ENCODE peak calls at places on chromosome 12, in nine cellular contexts. One of them, this sample, is unnamed.

GRCh38 chr12:116299064-116299463 is 21.6 kb upstream of the MED13L start:
- DNase-seq in breast epithelium: no peak
- DNase-seq in GM19239: no peak
- DNase-seq in left cardiac atrium: no peak
- DNase-seq in T-cell: no peak
- DNase-seq in CD8-positive, alpha-beta T cell: no peak
- DNase-seq in non-pigmented ciliary epithelial cell: no peak
- DNase-seq in left ventricle myocardium inferior: no peak
- DNase-seq in AG04450: no peak
- DNase-seq in this sample: peak

GRCh38 chr12:3273409-3273853 is 196.3 kb downstream of the TSPAN9 start:
- DNase-seq in breast epithelium: no peak
- DNase-seq in GM19239: no peak
- DNase-seq in left cardiac atrium: no peak
- DNase-seq in T-cell: no peak
- DNase-seq in CD8-positive, alpha-beta T cell: no peak
- DNase-seq in non-pigmented ciliary epithelial cell: peak
- DNase-seq in left ventricle myocardium inferior: no peak
- DNase-seq in AG04450: no peak
- DNase-seq in this sample: no peak

GRCh38 chr12:6120796-6121473 is 3.5 kb downstream of the VWF start:
- DNase-seq in breast epithelium: no peak
- DNase-seq in GM19239: no peak
- DNase-seq in left cardiac atrium: no peak
- DNase-seq in T-cell: no peak
- DNase-seq in CD8-positive, alpha-beta T cell: no peak
- DNase-seq in non-pigmented ciliary epithelial cell: no peak
- DNase-seq in left ventricle myocardium inferior: no peak
- DNase-seq in AG04450: no peak
- DNase-seq in this sample: no peak

GRCh38 chr12:128486951-128487350 is 220.0 kb downstream of the TMEM132C start:
- DNase-seq in breast epithelium: no peak
- DNase-seq in GM19239: no peak
- DNase-seq in left cardiac atrium: peak
- DNase-seq in T-cell: no peak
- DNase-seq in CD8-positive, alpha-beta T cell: no peak
- DNase-seq in non-pigmented ciliary epithelial cell: no peak
- DNase-seq in left ventricle myocardium inferior: no peak
- DNase-seq in AG04450: no peak
- DNase-seq in this sample: no peak

GRCh38 chr12:98399532-98399931 is 115.9 kb upstream of the TMPO start:
- DNase-seq in breast epithelium: no peak
- DNase-seq in GM19239: no peak
- DNase-seq in left cardiac atrium: no peak
- DNase-seq in T-cell: peak
- DNase-seq in CD8-positive, alpha-beta T cell: peak
- DNase-seq in non-pigmented ciliary epithelial cell: peak
- DNase-seq in left ventricle myocardium inferior: no peak
- DNase-seq in AG04450: peak
- DNase-seq in this sample: no peak

GRCh38 chr12:124949779-124950728 is 35.6 kb upstream of the UBC start:
- DNase-seq in breast epithelium: no peak
- DNase-seq in GM19239: no peak
- DNase-seq in left cardiac atrium: no peak
- DNase-seq in T-cell: no peak
- DNase-seq in CD8-positive, alpha-beta T cell: no peak
- DNase-seq in non-pigmented ciliary epithelial cell: no peak
- DNase-seq in left ventricle myocardium inferior: no peak
- DNase-seq in AG04450: no peak
- DNase-seq in this sample: no peak

GRCh38 chr12:100926669-100927248 is 132.2 kb downstream of the ANO4 start:
- DNase-seq in breast epithelium: no peak
- DNase-seq in GM19239: no peak
- DNase-seq in left cardiac atrium: no peak
- DNase-seq in T-cell: no peak
- DNase-seq in CD8-positive, alpha-beta T cell: no peak
- DNase-seq in non-pigmented ciliary epithelial cell: no peak
- DNase-seq in left ventricle myocardium inferior: no peak
- DNase-seq in AG04450: no peak
- DNase-seq in this sample: no peak

GRCh38 chr12:386651-387050 is 2.5 kb downstream of the KDM5A start:
- DNase-seq in breast epithelium: no peak
- DNase-seq in GM19239: no peak
- DNase-seq in left cardiac atrium: no peak
- DNase-seq in T-cell: no peak
- DNase-seq in CD8-positive, alpha-beta T cell: no peak
- DNase-seq in non-pigmented ciliary epithelial cell: no peak
- DNase-seq in left ventricle myocardium inferior: no peak
- DNase-seq in AG04450: no peak
- DNase-seq in this sample: no peak

GRCh38 chr12:7144414-7145120 is 14.4 kb downstream of the CLSTN3 start:
- DNase-seq in breast epithelium: no peak
- DNase-seq in GM19239: peak
- DNase-seq in left cardiac atrium: no peak
- DNase-seq in T-cell: no peak
- DNase-seq in CD8-positive, alpha-beta T cell: no peak
- DNase-seq in non-pigmented ciliary epithelial cell: no peak
- DNase-seq in left ventricle myocardium inferior: no peak
- DNase-seq in AG04450: no peak
- DNase-seq in this sample: no peak

GRCh38 chr12:2288001-2288400 is 235.2 kb downstream of the CACNA1C start:
- DNase-seq in breast epithelium: no peak
- DNase-seq in GM19239: no peak
- DNase-seq in left cardiac atrium: no peak
- DNase-seq in T-cell: no peak
- DNase-seq in CD8-positive, alpha-beta T cell: no peak
- DNase-seq in non-pigmented ciliary epithelial cell: no peak
- DNase-seq in left ventricle myocardium inferior: no peak
- DNase-seq in AG04450: no peak
- DNase-seq in this sample: no peak

GRCh38 chr12:65826513-65827171 is 2.4 kb downstream of the HMGA2 start:
- DNase-seq in breast epithelium: no peak
- DNase-seq in GM19239: no peak
- DNase-seq in left cardiac atrium: no peak
- DNase-seq in T-cell: no peak
- DNase-seq in CD8-positive, alpha-beta T cell: no peak
- DNase-seq in non-pigmented ciliary epithelial cell: no peak
- DNase-seq in left ventricle myocardium inferior: no peak
- DNase-seq in AG04450: no peak
- DNase-seq in this sample: no peak